ENCODE peak calls at places on chromosomes 4 and X, in seven cellular contexts. O, F, W, H, I, E and D are unnamed samples.

GRCh38 chrX:69024931-69025330 is 140.3 kb downstream of the PJA1 start:
- DNase-seq in O (no peak), F (peak; percentile 41), W (peak; percentile 5), H (no peak), I (no peak), E (no peak), D (no peak)

GRCh38 chr4:85773372-85773771 is 298.4 kb downstream of the ARHGAP24 start:
- DNase-seq in O (no peak), F (no peak), W (no peak), H (no peak), I (no peak), E (no peak), D (no peak)

GRCh38 chr4:166165829-166166420 is 292.9 kb downstream of the TLL1 start:
- DNase-seq in O (peak; percentile 49), F (peak; percentile 84), W (peak; percentile 78), H (peak; percentile 33), I (peak; percentile 44), E (peak; percentile 29), D (peak; percentile 42)

GRCh38 chr4:76053730-76054129 is 17.9 kb upstream of the CXCL11 start:
- DNase-seq in O (no peak), F (no peak), W (no peak), H (no peak), I (no peak), E (no peak), D (no peak)

GRCh38 chr4:148735432-148736155 is 293.4 kb upstream of the NR3C2 start:
- DNase-seq in O (no peak), F (no peak), W (no peak), H (no peak), I (no peak), E (no peak), D (no peak)

GRCh38 chr4:78155616-78156105 is 98.5 kb downstream of the FRAS1 start:
- DNase-seq in O (no peak), F (peak; percentile 84), W (peak; percentile 82), H (no peak), I (no peak), E (no peak), D (no peak)

GRCh38 chr4:165709973-165710526 is 163.0 kb upstream of the TLL1 start:
- DNase-seq in O (no peak), F (no peak), W (no peak), H (no peak), I (no peak), E (no peak), D (no peak)

GRCh38 chr4:79211490-79211889 is 114.4 kb downstream of the NAA11 start:
- DNase-seq in O (no peak), F (no peak), W (no peak), H (no peak), I (no peak), E (no peak), D (no peak)

DNA sequence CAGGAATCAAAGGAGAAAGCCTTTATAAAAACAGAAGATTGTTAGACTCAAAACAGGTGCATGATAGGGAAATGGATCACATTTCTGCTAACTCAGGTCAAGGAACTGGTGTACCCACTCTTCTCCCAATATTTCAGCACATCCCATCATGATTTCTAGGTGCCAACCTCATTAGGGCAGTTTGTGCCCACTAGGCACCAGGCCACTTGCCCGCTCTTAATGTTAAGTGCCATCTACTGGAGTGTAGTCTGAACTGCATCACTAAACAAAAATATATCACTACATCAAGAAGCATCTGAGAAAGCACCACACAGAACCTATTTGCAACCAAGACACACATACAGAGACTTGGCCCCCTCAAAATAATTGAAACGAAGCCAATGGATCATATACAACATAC is 140.4 kb upstream of the GRID2 start:
- DNase-seq in O (no peak), F (peak; percentile 6), W (no peak), H (no peak), I (no peak), E (no peak), D (no peak)
- TF ChIP-seq CTCF in O (peak; percentile 0), F (peak; percentile 33), W (peak; percentile 24), H (no peak), I (no peak), E (peak; percentile 59), D (peak; percentile 33)

GRCh38 chrX:100829730-100830129 is 9.5 kb downstream of the CSTF2 start:
- DNase-seq in O (peak; percentile 4), F (peak; percentile 10), W (no peak), H (peak; percentile 25), I (peak; percentile 30), E (no peak), D (no peak)
- TF ChIP-seq CTCF in O (no peak), F (no peak), W (no peak), H (no peak), I (no peak), E (no peak), D (no peak)

GRCh38 chr4:1009647-1010521 is 1.5 kb upstream of the FGFRL1 start:
- DNase-seq in O (peak; percentile 38), F (peak; percentile 32), W (no peak), H (peak; percentile 86), I (no peak), E (no peak), D (no peak)
- TF ChIP-seq CTCF in O (no peak), F (peak; percentile 27), W (peak; percentile 13), H (peak; percentile 18), I (no peak), E (peak; percentile 22), D (no peak)

GRCh38 chr4:111797455-111798163 is 347.6 kb upstream of the FAM241A start:
- DNase-seq in O (no peak), F (no peak), W (no peak), H (no peak), I (no peak), E (no peak), D (no peak)

GRCh38 chr4:111802191-111802590 is 343.1 kb upstream of the FAM241A start:
- DNase-seq in O (no peak), F (no peak), W (no peak), H (no peak), I (peak; percentile 3), E (no peak), D (no peak)

GRCh38 chr4:111793686-111794085 is 351.6 kb upstream of the FAM241A start:
- DNase-seq in O (no peak), F (no peak), W (no peak), H (no peak), I (no peak), E (no peak), D (no peak)

GRCh38 chr4:111800551-111800950 is 344.7 kb upstream of the FAM241A start:
- DNase-seq in O (no peak), F (no peak), W (no peak), H (no peak), I (no peak), E (no peak), D (no peak)

DNA sequence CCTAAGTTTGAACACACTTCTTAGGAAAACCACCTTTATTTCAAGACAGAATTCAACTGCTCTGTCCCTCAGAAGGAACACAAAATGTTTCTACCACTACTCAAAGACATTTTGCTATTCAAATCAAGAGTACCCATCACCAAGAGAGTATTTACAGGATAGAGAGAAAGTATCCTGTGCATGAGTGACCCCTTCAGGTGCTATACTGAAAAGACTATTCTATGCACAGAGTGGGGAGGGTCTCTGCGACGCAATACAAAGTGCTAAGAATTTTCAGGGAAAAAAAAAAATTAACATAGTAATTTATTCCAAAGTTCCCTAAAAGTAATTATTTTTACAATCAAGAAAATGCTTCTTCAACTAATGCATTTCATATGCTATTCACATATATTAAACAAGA is 346.4 kb upstream of the FAM241A start:
- DNase-seq in O (no peak), F (no peak), W (no peak), H (no peak), I (no peak), E (no peak), D (no peak)
- TF ChIP-seq CTCF in O (no peak), F (peak; percentile 10), W (peak; percentile 14), H (no peak), I (peak; percentile 19), E (peak; percentile 35), D (peak; percentile 8)

GRCh38 chr4:82851902-82852750 is 38.8 kb downstream of the SEC31A start:
- DNase-seq in O (peak; percentile 25), F (peak; percentile 49), W (peak; percentile 11), H (peak; percentile 25), I (peak; percentile 12), E (no peak), D (no peak)
- TF ChIP-seq CTCF in O (peak; percentile 66), F (peak; percentile 52), W (peak; percentile 41), H (peak; percentile 56), I (peak; percentile 23), E (peak; percentile 50), D (peak; percentile 53)

DNA sequence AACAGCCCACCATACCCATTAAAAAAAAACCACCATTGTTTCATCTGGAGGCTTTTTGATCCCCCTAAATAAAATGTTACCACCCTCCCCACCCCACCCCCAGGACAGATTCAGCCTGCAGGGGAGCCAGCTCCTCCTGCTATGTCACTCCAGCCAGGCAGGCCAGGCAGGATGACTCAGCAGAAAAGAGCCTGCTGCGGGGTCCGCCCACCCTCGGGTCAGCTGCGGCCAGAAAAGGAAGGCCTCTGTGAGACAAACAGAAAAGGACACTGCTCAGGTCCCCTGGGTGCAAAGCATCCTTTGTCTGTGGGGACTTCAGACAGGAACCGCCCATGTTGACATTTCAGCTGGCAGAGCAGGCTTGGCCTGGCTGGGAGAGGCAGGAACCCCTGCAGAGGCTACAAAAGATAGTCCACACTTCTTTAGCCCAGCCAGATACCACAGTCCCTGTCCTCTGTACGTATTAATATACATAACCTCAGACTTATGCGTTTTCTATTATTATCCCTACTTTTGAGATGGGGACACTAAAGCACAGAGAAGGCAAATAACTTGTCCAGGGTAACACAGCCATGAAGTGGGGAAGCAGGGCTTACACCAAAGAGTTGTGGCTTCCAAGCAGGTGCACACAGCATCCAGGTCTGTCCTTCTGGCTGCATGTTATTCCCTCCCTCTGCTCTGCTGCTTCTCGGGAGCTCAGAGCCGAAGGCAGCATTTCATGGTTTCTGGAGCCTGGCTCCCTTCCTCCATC is 147.7 kb downstream of the CPEB2 start:
- DNase-seq in O (peak; percentile 40), F (peak; percentile 86), W (peak; percentile 32), H (no peak), I (peak; percentile 69), E (no peak), D (peak; percentile 10)
- TF ChIP-seq CTCF in O (no peak), F (peak; percentile 24), W (no peak), H (no peak), I (no peak), E (peak; percentile 18), D (no peak)